ENCODE peak calls at places on chromosomes 7 and 10, in seven cellular contexts. K is heart left ventricle, L is GM20000, X is brain microvascular endothelial cell, G is coronary artery, P is AG09319, T is osteocyte. J is an unnamed sample.

GRCh38 chr10:92590623-92591549 is 2.0 kb upstream of the KIF11 start:
- DNase-seq in T (no peak), X (peak), P (no peak), L (peak), K (peak), G (no peak), J (peak)

GRCh38 chr7:17580141-17580540 is 281.7 kb downstream of the AHR start:
- DNase-seq in L (no peak), X (peak), K (no peak), P (no peak), T (no peak), G (no peak), J (no peak)

GRCh38 chr7:139659922-139660316 is 117.9 kb downstream of the HIPK2 start:
- DNase-seq in X (no peak), P (no peak), K (no peak), T (no peak), G (no peak), L (no peak), J (no peak)

GRCh38 chr7:83065714-83066113 is 97.0 kb downstream of the PCLO start:
- DNase-seq in G (no peak), X (no peak), P (no peak), T (no peak), L (no peak), K (no peak), J (no peak)

GRCh38 chr7:7276151-7276550 is 93.8 kb downstream of the C1GALT1 start:
- DNase-seq in K (no peak), T (no peak), X (no peak), P (no peak), L (no peak), G (no peak), J (no peak)

GRCh38 chr7:139745330-139746143 is 32.3 kb downstream of the HIPK2 start:
- DNase-seq in X (peak), T (no peak), K (peak), G (peak), L (no peak), P (no peak), J (no peak)

GRCh38 chr7:45973725-45974532 is 52.9 kb upstream of the IGFBP3 start:
- DNase-seq in P (no peak), K (no peak), X (no peak), G (no peak), L (no peak), T (no peak), J (peak)

GRCh38 chr10:31322647-31323046 is 3.6 kb downstream of the ZEB1 start:
- DNase-seq in T (no peak), G (no peak), L (peak), X (no peak), P (no peak), K (no peak), J (peak)

GRCh38 chr7:84058311-84059076 is 136.1 kb downstream of the SEMA3A start:
- DNase-seq in X (peak), G (no peak), L (no peak), P (no peak), K (no peak), T (no peak), J (no peak)

GRCh38 chr7:40531946-40532345 is 397.1 kb downstream of the SUGCT start:
- DNase-seq in P (no peak), L (no peak), X (no peak), G (no peak), K (no peak), T (no peak), J (no peak)

GRCh38 chr10:59891349-59891748 is 15.0 kb downstream of the CCDC6 start:
- DNase-seq in G (no peak), T (no peak), L (no peak), P (no peak), X (no peak), K (no peak), J (no peak)

GRCh38 chr7:101402081-101402779 is 39.6 kb downstream of the COL26A1 start:
- DNase-seq in L (no peak), T (no peak), P (peak), X (peak), K (no peak), G (no peak), J (no peak)

GRCh38 chr7:5348134-5349004 is 65.6 kb downstream of the SLC29A4 start:
- DNase-seq in T (no peak), G (no peak), K (no peak), X (no peak), L (no peak), P (no peak), J (no peak)

GRCh38 chr10:112906945-112907344 is 43.1 kb upstream of the TCF7L2 start:
- DNase-seq in T (no peak), L (no peak), X (no peak), K (no peak), P (no peak), G (no peak), J (no peak)

GRCh38 chr7:111499027-111499426 is 63.3 kb downstream of the IMMP2L start:
- DNase-seq in P (no peak), L (no peak), X (peak), T (no peak), K (no peak), G (no peak), J (no peak)

GRCh38 chr10:42830237-42830636 is 47.6 kb downstream of the BMS1 start:
- DNase-seq in L (no peak), G (no peak), P (no peak), T (no peak), K (no peak), X (no peak), J (no peak)

GRCh38 chr10:75234683-75235374 is 928 bp downstream of the COMTD1 start:
- DNase-seq in X (no peak), P (no peak), K (no peak), L (no peak), T (no peak), G (no peak), J (no peak)

GRCh38 chr7:150376560-150376959 is 2.6 kb upstream of the ZNF775 start:
- DNase-seq in X (no peak), K (no peak), L (no peak), T (no peak), G (no peak), P (no peak), J (no peak)

GRCh38 chr7:12403287-12404181 is at the start of gene VWDE:
- DNase-seq in G (no peak), L (peak), X (no peak), P (no peak), K (no peak), T (no peak), J (peak)

GRCh38 chr7:17369686-17370426 is 71.4 kb downstream of the AHR start:
- DNase-seq in X (peak), L (no peak), T (no peak), G (no peak), K (no peak), P (peak), J (no peak)

GRCh38 chr10:70146489-70147488 is at the start of gene TYSND1:
- DNase-seq in K (peak), G (peak), X (peak), L (peak), P (peak), T (peak), J (peak)

GRCh38 chr10:70145666-70146488 is 623 bp downstream of the TYSND1 start:
- DNase-seq in L (peak), X (peak), K (peak), P (no peak), G (peak), T (no peak), J (peak)

GRCh38 chr10:70144372-70145110 is 2.0 kb downstream of the TYSND1 start:
- DNase-seq in K (no peak), T (no peak), X (no peak), G (no peak), L (no peak), P (no peak), J (no peak)

GRCh38 chr10:70142555-70142954 is 3.9 kb downstream of the TYSND1 start:
- DNase-seq in K (no peak), G (no peak), X (no peak), L (no peak), T (no peak), P (no peak), J (peak)

GRCh38 chr10:70145166-70145665 is 1.3 kb downstream of the TYSND1 start:
- DNase-seq in G (no peak), T (no peak), K (no peak), P (no peak), L (no peak), X (no peak), J (peak)
- TF ChIP-seq CTCF in G (no peak), T (no peak), K (no peak), P (no peak), L (no peak), X (peak), J (no peak)

DNA sequence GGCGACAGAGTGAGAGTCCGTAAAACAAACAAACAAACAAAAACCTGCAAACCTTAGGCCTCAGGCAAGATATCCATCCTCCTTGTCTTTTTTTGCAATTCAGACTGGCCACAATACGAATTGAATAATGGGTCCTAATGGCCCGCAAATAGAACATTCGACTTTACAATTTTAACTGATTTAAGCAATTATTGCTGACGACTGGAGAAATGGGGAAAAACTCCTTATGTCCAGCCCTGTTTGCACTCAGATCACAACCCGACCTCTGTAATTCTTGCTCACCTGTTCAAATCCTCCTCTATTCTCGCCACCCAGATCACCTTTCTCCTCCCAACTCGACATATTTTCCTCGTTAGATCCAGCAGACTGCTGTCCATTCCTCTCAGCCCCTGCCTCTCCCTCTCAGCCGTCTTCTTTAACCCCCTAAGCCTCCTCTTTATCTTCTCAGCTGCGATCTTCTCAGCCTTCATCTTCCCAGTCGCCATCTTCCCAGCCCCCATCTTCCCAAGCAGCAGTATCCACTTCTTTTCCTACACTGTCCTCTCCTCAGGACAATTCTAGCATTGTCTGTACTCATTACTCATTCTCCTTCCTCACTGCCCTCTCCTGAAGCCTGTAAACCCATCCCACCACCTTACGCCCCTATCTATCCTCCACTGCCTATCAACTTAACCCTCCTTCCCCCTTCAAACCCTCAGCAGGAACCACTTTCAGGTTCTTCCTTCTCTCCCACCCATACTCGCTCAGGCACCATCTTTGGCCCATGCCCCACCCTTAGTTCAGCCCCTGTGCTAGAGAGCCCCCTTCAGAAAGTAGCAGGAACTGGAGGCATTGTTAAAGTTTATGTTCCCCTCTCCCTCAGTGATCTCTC is 61.8 kb downstream of the LRRC17 start:
- DNase-seq in G (no peak), L (no peak), P (no peak), K (no peak), T (no peak), X (no peak), J (no peak)
- TF ChIP-seq CTCF in G (no peak), L (no peak), P (no peak), K (no peak), T (peak), X (no peak), J (peak)

GRCh38 chr7:2374830-2375728 is 20.5 kb downstream of the EIF3B start:
- DNase-seq in G (no peak), T (no peak), K (no peak), L (no peak), P (no peak), X (no peak), J (no peak)
- TF ChIP-seq CTCF in G (no peak), T (no peak), K (no peak), L (no peak), P (no peak), X (no peak), J (no peak)

DNA sequence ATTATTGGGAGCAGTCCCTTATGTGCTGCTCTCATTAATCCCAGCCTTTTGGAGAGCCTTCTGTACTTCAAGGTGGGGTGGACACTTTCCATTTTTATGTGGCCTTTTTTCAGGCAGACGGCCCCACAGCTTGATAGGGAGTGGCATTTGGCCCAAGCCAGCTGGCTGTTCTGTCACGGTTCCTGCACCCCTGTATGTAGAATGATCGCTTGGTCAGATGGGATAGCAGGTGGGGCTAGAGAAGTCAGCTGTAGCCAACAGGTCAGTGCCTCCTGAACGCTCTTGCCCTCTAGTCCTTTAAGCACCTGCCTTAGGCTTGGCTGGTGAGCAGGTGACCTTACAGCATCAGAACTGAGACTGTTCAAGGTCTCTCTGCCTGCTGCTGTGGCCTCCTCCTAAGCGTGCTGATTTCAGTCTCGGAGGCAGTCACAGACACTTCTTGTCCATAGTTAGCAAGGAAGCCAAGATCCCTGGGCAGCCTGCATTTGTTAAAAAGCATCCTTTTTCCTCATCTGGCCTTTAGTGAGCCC is 95.3 kb downstream of the LRRC4 start:
- DNase-seq in P (no peak), X (no peak), L (no peak), T (no peak), G (no peak), K (no peak), J (no peak)
- TF ChIP-seq CTCF in P (no peak), X (no peak), L (no peak), T (no peak), G (no peak), K (no peak), J (no peak)

DNA sequence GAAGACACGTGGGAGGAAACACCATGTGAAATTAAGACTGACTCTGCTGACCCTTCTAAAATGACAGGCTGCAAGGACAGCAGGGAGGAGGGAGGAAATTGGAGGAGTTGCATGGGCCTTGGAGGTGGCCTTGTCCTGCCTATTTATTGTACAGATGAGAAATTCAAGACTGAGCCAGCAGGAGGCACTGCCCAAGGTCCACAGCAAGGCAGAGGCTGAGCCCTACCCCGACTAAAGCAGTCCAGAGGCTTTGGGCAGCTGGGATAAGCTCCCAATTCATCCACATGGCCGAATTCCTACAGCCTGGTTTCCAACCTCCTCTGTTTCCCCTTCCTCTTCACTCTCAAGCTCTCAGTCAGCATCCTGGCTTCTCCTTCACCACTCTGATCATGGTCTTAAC is 215.9 kb upstream of the ZMIZ1 start:
- DNase-seq in T (no peak), G (peak), K (no peak), X (no peak), P (no peak), L (peak), J (no peak)
- TF ChIP-seq CTCF in T (peak), G (no peak), K (peak), X (peak), P (no peak), L (no peak), J (peak)

J was measured in GM10248.